ENCODE peak calls at places on chromosomes 1 and 21, in eight cellular contexts. S is RCC 7860; W is effector memory CD8-positive, alpha-beta T cell; V is stimulated activated CD4-positive, alpha-beta T cell treated with anti-CD3 and anti-CD28 coated beads, Interleukin-1b, Interleukin-23, amount 100 ng/mL, for 4 hours; N is HEK293T; B is activated T-helper 1 cell treated with Interleukin-2 at 50 U/mL for 16 hours; C is mesenteric fat pad; G is dorsolateral prefrontal cortex. L is an unnamed sample.

GRCh38 chr1:240134113-240134512 is 42.4 kb downstream of the FMN2 start:
- DNase-seq in S (no peak), W (no peak), V (no peak), N (no peak), B (no peak), C (no peak), G (no peak), L (no peak)

GRCh38 chr1:9907441-9907840 is 2.6 kb downstream of the CTNNBIP1 start:
- DNase-seq in S (no peak), W (no peak), V (no peak), N (no peak), B (no peak), C (no peak), G (no peak), L (no peak)

GRCh38 chr21:36419996-36420395 is 34.8 kb downstream of the CHAF1B start:
- DNase-seq in S (peak), W (no peak), V (peak), N (peak), B (peak), C (no peak), G (peak), L (peak)

GRCh38 chr1:228282329-228283042 is 74.6 kb downstream of the OBSCN start:
- DNase-seq in S (no peak), W (no peak), V (no peak), N (no peak), B (no peak), C (peak), G (no peak), L (no peak)

GRCh38 chr1:45012639-45013278 is 705 bp downstream of the UROD start:
- DNase-seq in S (peak), W (no peak), V (no peak), N (peak), B (peak), C (peak), G (no peak), L (no peak)

GRCh38 chr1:77513839-77514763 is 168.4 kb downstream of the ZZZ3 start:
- DNase-seq in S (no peak), W (no peak), V (no peak), N (no peak), B (no peak), C (no peak), G (peak), L (no peak)

GRCh38 chr1:1858382-1859086 is 32.4 kb downstream of the GNB1 start:
- DNase-seq in S (no peak), W (no peak), V (no peak), N (peak), B (no peak), C (no peak), G (peak), L (no peak)

GRCh38 chr1:84442256-84442655 is 36.8 kb upstream of the RPF1 start:
- DNase-seq in S (peak), W (peak), V (no peak), N (peak), B (no peak), C (no peak), G (no peak), L (no peak)

GRCh38 chr1:59678809-59679228 is 135.9 kb upstream of the HOOK1 start:
- DNase-seq in S (peak), W (no peak), V (no peak), N (peak), B (no peak), C (no peak), G (no peak), L (no peak)

GRCh38 chr1:160058087-160058486 is 11.9 kb downstream of the KCNJ10 start:
- DNase-seq in S (no peak), W (no peak), V (no peak), N (peak), B (no peak), C (no peak), G (no peak), L (no peak)

GRCh38 chr1:154534263-154534844 is 24.1 kb downstream of the UBE2Q1 start:
- DNase-seq in S (peak), W (no peak), V (no peak), N (peak), B (no peak), C (no peak), G (no peak), L (peak)

GRCh38 chr1:174795806-174796205 is 203.9 kb upstream of the CACYBP start:
- DNase-seq in S (peak), W (no peak), V (no peak), N (no peak), B (no peak), C (no peak), G (no peak), L (no peak)

GRCh38 chr1:208868554-208868953 is 624.4 kb upstream of the PLXNA2 start:
- DNase-seq in S (no peak), W (no peak), V (no peak), N (no peak), B (no peak), C (no peak), G (no peak), L (no peak)

GRCh38 chr1:32447469-32448185 is 17.2 kb upstream of the ZBTB8B start:
- DNase-seq in S (no peak), W (no peak), V (no peak), N (no peak), B (no peak), C (no peak), G (no peak), L (no peak)

GRCh38 chr1:36523850-36524249 is 41.1 kb upstream of the CSF3R start:
- DNase-seq in S (no peak), W (no peak), V (peak), N (no peak), B (no peak), C (no peak), G (no peak), L (no peak)

GRCh38 chr1:31374511-31375196 is 1.8 kb upstream of the FABP3 start:
- DNase-seq in S (no peak), W (no peak), V (no peak), N (no peak), B (no peak), C (peak), G (no peak), L (no peak)